ENCODE peak calls at places on chromosomes 4 and X, in six cellular contexts. V, Y, B, G, I and F are unnamed samples. For H3K9me3, the result is how much of the 10 kb centered on the place peaks cover.

GRCh38 chrX:41029332-41029731 is 55.9 kb upstream of the USP9X start:
- DNase-seq in B (no peak), V (no peak), Y (no peak), I (no peak), G (no peak), F (no peak)

GRCh38 chr4:38177792-38178665 is 217.8 kb downstream of the PTTG2 start:
- DNase-seq in G (no peak), V (peak), Y (peak), B (peak), I (no peak), F (peak)

GRCh38 chr4:147874109-147874508 is 142.2 kb downstream of the ARHGAP10 start:
- DNase-seq in V (no peak), G (no peak), I (no peak), B (no peak), Y (no peak), F (no peak)

GRCh38 chr4:57190651-57191481 is 80.7 kb upstream of the IGFBP7 start:
- DNase-seq in V (no peak), B (no peak), Y (no peak), I (no peak), G (peak), F (no peak)

GRCh38 chr4:41600243-41600642 is 62.3 kb downstream of the LIMCH1 start:
- DNase-seq in I (no peak), Y (no peak), B (no peak), V (no peak), G (no peak), F (no peak)

GRCh38 chrX:2402361-2402690 is 98.5 kb downstream of the DHRSX start:
- DNase-seq in V (no peak), Y (no peak), B (no peak), G (no peak), I (no peak), F (no peak)

GRCh38 chrX:84339507-84340364 is 151.7 kb upstream of the RPS6KA6 start:
- DNase-seq in B (no peak), Y (no peak), G (peak), V (peak), I (no peak), F (no peak)

GRCh38 chr4:84264652-84265051 is 234.4 kb downstream of the NKX6-1 start:
- DNase-seq in Y (no peak), G (no peak), V (no peak), B (no peak), I (no peak), F (no peak)

GRCh38 chr4:73653695-73654106 is 33.5 kb upstream of the RASSF6 start:
- DNase-seq in V (peak), I (no peak), B (peak), Y (no peak), G (peak), F (no peak)

GRCh38 chr4:76570141-76570989 is 135.3 kb downstream of the SHROOM3 start:
- DNase-seq in B (no peak), Y (no peak), G (no peak), I (no peak), V (no peak), F (no peak)

GRCh38 chr4:112704991-112705845 is 68.3 kb downstream of the LARP7 start:
- DNase-seq in I (no peak), V (no peak), Y (peak), B (peak), G (peak), F (peak)

GRCh38 chr4:128863314-128864075 is 54.0 kb downstream of the JADE1 start:
- DNase-seq in Y (peak), B (peak), V (peak), G (peak), I (peak), F (peak)

GRCh38 chr4:85639946-85640345 is 165.0 kb downstream of the ARHGAP24 start:
- DNase-seq in Y (no peak), I (no peak), V (no peak), G (no peak), B (no peak), F (no peak)

GRCh38 chr4:9765091-9765490 is 16.3 kb upstream of the DRD5 start:
- DNase-seq in V (no peak), I (no peak), Y (no peak), B (no peak), G (no peak), F (no peak)

GRCh38 chr4:67896421-67897065 is 12.7 kb upstream of the TMPRSS11D start:
- DNase-seq in G (no peak), V (no peak), B (no peak), Y (peak), I (no peak), F (no peak)

GRCh38 chrX:115350696-115351408 is 61.3 kb downstream of the LUZP4 start:
- DNase-seq in V (no peak), I (no peak), B (no peak), Y (no peak), G (no peak), F (no peak)
- H3K27ac ChIP-seq in V (no peak), I (no peak), B (no peak), Y (no peak), G (no peak), F (no peak)

GRCh38 chr4:24952667-24953066 is 39.8 kb upstream of the CCDC149 start:
- DNase-seq in V (no peak), B (no peak), G (no peak), I (no peak), Y (no peak), F (no peak)

GRCh38 chr4:24956763-24957162 is 43.9 kb upstream of the CCDC149 start:
- DNase-seq in V (no peak), G (no peak), B (no peak), Y (no peak), I (no peak), F (no peak)

GRCh38 chr4:24956091-24956490 is 43.2 kb upstream of the CCDC149 start:
- DNase-seq in B (no peak), V (no peak), G (no peak), I (no peak), Y (no peak), F (no peak)
- H3K9me3 ChIP-seq in B (under half), V (under half), G (under half), I (under half), Y (under half), F (under half)

GRCh38 chrX:38803286-38803608 is 2.0 kb downstream of the MID1IP1 start:
- DNase-seq in I (no peak), B (no peak), G (no peak), V (no peak), Y (no peak), F (no peak)
- H3K4me3 ChIP-seq in I (peak), B (peak), G (peak), V (no peak), Y (no peak), F (peak)

GRCh38 chr4:53057679-53058078 is 195.6 kb downstream of the RASL11B start:
- DNase-seq in V (no peak), I (no peak), B (no peak), G (no peak), Y (no peak), F (no peak)

GRCh38 chr4:53055716-53056413 is 193.7 kb downstream of the RASL11B start:
- DNase-seq in G (no peak), V (no peak), B (no peak), Y (no peak), I (no peak), F (no peak)

GRCh38 chr4:53060278-53060677 is 198.2 kb downstream of the RASL11B start:
- DNase-seq in B (no peak), V (no peak), G (no peak), I (no peak), Y (no peak), F (no peak)

GRCh38 chr4:53061467-53061866 is 199.3 kb downstream of the RASL11B start:
- DNase-seq in B (no peak), G (no peak), Y (no peak), V (no peak), I (no peak), F (no peak)

DNA sequence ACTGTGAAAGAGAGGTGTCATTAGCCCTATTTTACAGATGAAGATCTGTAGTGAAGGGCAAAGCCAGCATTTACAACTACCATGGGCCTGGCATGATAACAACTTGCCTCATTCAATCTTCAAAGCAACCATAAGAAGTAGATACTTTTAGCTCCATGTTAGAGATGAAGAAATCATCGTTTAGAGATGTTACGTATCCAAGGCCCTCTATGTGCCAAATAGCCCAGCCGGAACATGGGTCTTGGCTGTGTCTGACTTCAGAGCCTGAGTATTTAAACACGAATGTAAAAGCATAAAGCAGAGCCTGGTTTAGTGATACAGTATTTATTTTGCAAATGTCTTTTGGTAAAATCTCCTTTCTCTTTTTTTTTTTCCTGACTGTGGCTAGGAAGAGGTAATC is 197.1 kb downstream of the RASL11B start:
- DNase-seq in Y (no peak), B (no peak), G (no peak), I (no peak), V (no peak), F (no peak)
- H3K27ac ChIP-seq in Y (no peak), B (no peak), G (no peak), I (no peak), V (no peak), F (no peak)

GRCh38 chrX:45368705-45369104 is 168.0 kb upstream of the DIPK2B start:
- DNase-seq in Y (no peak), V (no peak), I (no peak), B (no peak), G (no peak), F (no peak)

DNA sequence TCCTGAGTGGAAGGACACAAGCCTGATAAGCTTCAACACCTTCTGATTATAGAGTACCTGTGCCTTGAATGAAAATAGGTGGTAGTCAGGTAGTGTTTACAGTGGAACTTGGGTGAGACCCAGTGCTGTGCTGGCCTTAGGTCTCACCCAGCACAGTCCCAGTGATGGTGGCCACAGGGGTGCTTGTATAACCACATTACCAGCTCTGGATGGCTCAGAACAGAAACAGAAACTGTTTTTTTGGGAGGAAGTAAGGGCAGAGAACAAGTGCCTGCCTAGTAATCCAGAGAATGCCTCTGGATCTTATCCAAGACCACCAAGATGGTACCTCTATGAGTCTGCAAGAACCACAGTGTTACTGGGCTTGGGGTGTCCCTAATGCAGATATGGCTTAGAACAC is 171.5 kb upstream of the DIPK2B start:
- DNase-seq in G (no peak), I (no peak), Y (no peak), V (no peak), B (no peak), F (no peak)
- H3K9me3 ChIP-seq in G (under half), I (under half), Y (under half), V (under half), B (under half), F (under half)

DNA sequence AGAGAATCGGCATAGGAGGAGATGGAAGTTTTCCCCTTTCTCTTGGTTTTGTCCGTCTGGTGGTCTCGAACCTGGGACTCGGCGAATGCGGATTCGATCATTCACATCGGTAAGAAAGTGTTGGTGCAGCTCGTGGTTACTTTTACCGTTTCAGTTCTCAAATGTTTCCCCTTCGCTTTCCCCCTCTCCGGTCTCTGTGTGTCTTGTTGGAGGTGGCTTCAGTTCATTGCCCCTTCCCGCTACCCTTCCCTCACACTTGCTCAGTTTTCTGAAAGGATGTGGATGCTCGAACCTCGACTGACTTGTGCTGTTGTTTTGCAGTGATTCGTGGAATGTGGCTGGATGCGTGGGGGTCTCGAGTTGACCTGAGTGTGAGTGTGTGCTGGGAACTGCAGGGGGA is 870 bp downstream of the GRID2 start:
- DNase-seq in Y (no peak), G (no peak), I (no peak), V (no peak), B (no peak), F (no peak)
- H3K4me3 ChIP-seq in Y (peak), G (peak), I (no peak), V (no peak), B (no peak), F (peak)

DNA sequence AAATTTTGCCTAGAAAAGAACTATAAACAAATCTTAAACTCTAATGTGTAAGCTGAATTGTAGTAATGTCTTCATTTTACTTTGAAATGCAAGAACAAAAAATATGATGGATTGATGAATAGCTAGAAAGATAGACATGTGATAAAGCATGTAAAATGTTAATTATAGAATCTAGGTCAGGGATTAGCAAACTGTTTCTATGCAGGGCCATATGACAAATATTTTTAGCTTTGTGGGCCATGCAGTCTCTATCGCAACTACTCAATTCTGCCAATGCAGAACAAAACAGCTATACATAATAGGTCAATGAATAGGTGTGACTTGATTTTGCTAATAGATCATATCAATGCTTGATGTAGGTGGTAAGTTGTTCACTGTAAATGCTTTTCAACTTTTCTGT is 75.3 kb downstream of the TBCK start:
- DNase-seq in G (no peak), I (no peak), Y (no peak), V (no peak), B (no peak), F (no peak)
- H3K27ac ChIP-seq in G (no peak), I (no peak), Y (no peak), V (no peak), B (no peak), F (no peak)